ENCODE peak calls at places on chromosomes 16 and 17, in four cellular contexts. One of them, this sample, is unnamed.

GRCh38 chr16:83953796-83954576 is 946 bp downstream of the OSGIN1 start:
- DNase-seq in fibroblast of mammary gland: peak; percentile 30
- DNase-seq in NCI-H1048: no peak
- DNase-seq in GM10248: peak; percentile 70
- DNase-seq in this sample: no peak

GRCh38 chr17:9768381-9768934 is 22.9 kb downstream of the DHRS7C start:
- DNase-seq in fibroblast of mammary gland: peak; percentile 54
- DNase-seq in GM10248: peak; percentile 52
- DNase-seq in NCI-H1048: no peak
- DNase-seq in this sample: no peak

GRCh38 chr17:42436401-42436800 is 13.3 kb upstream of the CAVIN1 start:
- DNase-seq in NCI-H1048: no peak
- DNase-seq in fibroblast of mammary gland: peak; percentile 100
- DNase-seq in GM10248: no peak
- DNase-seq in this sample: no peak

GRCh38 chr16:19240494-19240893 is 45.0 kb upstream of the CLEC19A start:
- DNase-seq in GM10248: no peak
- DNase-seq in NCI-H1048: no peak
- DNase-seq in fibroblast of mammary gland: no peak
- DNase-seq in this sample: no peak

GRCh38 chr16:22265351-22265750 is 31.9 kb upstream of the POLR3E start:
- DNase-seq in GM10248: no peak
- DNase-seq in NCI-H1048: no peak
- DNase-seq in fibroblast of mammary gland: no peak
- DNase-seq in this sample: no peak

GRCh38 chr17:44543213-44543904 is 13.9 kb upstream of the FZD2 start:
- DNase-seq in GM10248: no peak
- DNase-seq in NCI-H1048: no peak
- DNase-seq in fibroblast of mammary gland: peak; percentile 64
- DNase-seq in this sample: no peak

GRCh38 chr16:27005386-27005785 is 61.3 kb upstream of the C16orf82 start:
- DNase-seq in NCI-H1048: no peak
- DNase-seq in GM10248: no peak
- DNase-seq in fibroblast of mammary gland: no peak
- DNase-seq in this sample: no peak

GRCh38 chr17:214881-215331 is 33.5 kb upstream of the DOC2B start:
- DNase-seq in GM10248: no peak
- DNase-seq in NCI-H1048: no peak
- DNase-seq in fibroblast of mammary gland: no peak
- DNase-seq in this sample: no peak

GRCh38 chr17:47803201-47803600 is 18.4 kb downstream of the OSBPL7 start:
- DNase-seq in NCI-H1048: no peak
- DNase-seq in fibroblast of mammary gland: no peak
- DNase-seq in GM10248: no peak
- DNase-seq in this sample: no peak

GRCh38 chr16:56657555-56658430 is at the start of gene MT1F:
- DNase-seq in GM10248: peak; percentile 37
- DNase-seq in NCI-H1048: no peak
- DNase-seq in fibroblast of mammary gland: peak; percentile 45
- DNase-seq in this sample: no peak

GRCh38 chr16:83653785-83654184 is 154.0 kb upstream of the HSBP1 start:
- DNase-seq in fibroblast of mammary gland: peak; percentile 3
- DNase-seq in GM10248: no peak
- DNase-seq in NCI-H1048: no peak
- DNase-seq in this sample: no peak

GRCh38 chr17:39402890-39403605 is 1.6 kb upstream of the FBXL20 start:
- DNase-seq in GM10248: no peak
- DNase-seq in fibroblast of mammary gland: no peak
- DNase-seq in NCI-H1048: no peak
- DNase-seq in this sample: no peak

GRCh38 chr16:69182730-69183416 is 4.1 kb upstream of the SNTB2 start:
- DNase-seq in fibroblast of mammary gland: no peak
- DNase-seq in NCI-H1048: no peak
- DNase-seq in GM10248: no peak
- DNase-seq in this sample: no peak

GRCh38 chr16:88681709-88682451 is 4.4 kb downstream of the SNAI3 start:
- DNase-seq in fibroblast of mammary gland: no peak
- DNase-seq in NCI-H1048: no peak
- DNase-seq in GM10248: peak; percentile 91
- DNase-seq in this sample: no peak